ENCODE peak calls at places on chromosome 12, in seven cellular contexts. N is bronchial epithelial cell; B is activated CD4-positive, alpha-beta T cell treated with anti-CD3 and anti-CD28 coated beads, Interleukin-2, amount 50 U/mL, for 4 hours; A is NCI-H1417; P is EL; G is kidney tubule cell; X is memory B cell. V is an unnamed sample.

GRCh38 chr12:48693572-48693971 is 11.5 kb upstream of the KANSL2 start:
- DNase-seq in P (no peak), A (no peak), G (no peak), B (no peak), N (no peak), X (no peak), V (no peak)

GRCh38 chr12:118984206-118984943 is 3.0 kb downstream of the SRRM4 start:
- DNase-seq in B (no peak), P (no peak), X (no peak), A (no peak), G (no peak), N (no peak), V (no peak)

GRCh38 chr12:56995201-56995929 is 11.0 kb downstream of the ZBTB39 start:
- DNase-seq in B (no peak), N (no peak), A (no peak), X (no peak), P (no peak), G (no peak), V (no peak)

GRCh38 chr12:76866726-76867125 is 12.1 kb downstream of the CSRP2 start:
- DNase-seq in G (peak; percentile 61), A (no peak), N (no peak), B (no peak), X (no peak), P (no peak), V (no peak)

GRCh38 chr12:42810006-42810405 is 220.5 kb upstream of the PRICKLE1 start:
- DNase-seq in N (no peak), B (no peak), X (no peak), G (peak; percentile 18), P (peak; percentile 65), A (peak; percentile 48), V (no peak)

GRCh38 chr12:127496255-127496654 is 770.7 kb upstream of the TMEM132C start:
- DNase-seq in B (no peak), A (no peak), G (no peak), P (no peak), N (no peak), X (no peak), V (no peak)

GRCh38 chr12:58298793-58299192 is 357.4 kb downstream of the ATP23 start:
- DNase-seq in X (no peak), B (no peak), A (no peak), G (no peak), N (no peak), P (no peak), V (no peak)

GRCh38 chr12:46438256-46438655 is 65.7 kb upstream of the SLC38A2 start:
- DNase-seq in X (no peak), B (no peak), G (no peak), N (no peak), A (no peak), P (no peak), V (no peak)

GRCh38 chr12:79233341-79233761 is 368.8 kb downstream of the SYT1 start:
- DNase-seq in N (no peak), P (no peak), X (no peak), A (peak; percentile 75), G (no peak), B (no peak), V (no peak)

GRCh38 chr12:67649165-67650126 is 901 bp downstream of the DYRK2 start:
- DNase-seq in X (peak; percentile 20), B (peak; percentile 20), A (peak; percentile 73), P (peak; percentile 23), N (no peak), G (no peak), V (peak; percentile 35)

GRCh38 chr12:27952510-27952909 is 20.0 kb downstream of the PTHLH start:
- DNase-seq in G (no peak), P (no peak), B (no peak), A (peak; percentile 22), N (peak; percentile 16), X (no peak), V (no peak)

GRCh38 chr12:72246370-72246769 is 25.8 kb upstream of the TRHDE start:
- DNase-seq in G (no peak), N (no peak), A (no peak), P (peak; percentile 32), B (no peak), X (no peak), V (no peak)

GRCh38 chr12:53063708-53064612 is 14.1 kb downstream of the TNS2 start:
- DNase-seq in B (no peak), X (no peak), G (no peak), N (no peak), P (no peak), A (peak; percentile 51), V (no peak)

GRCh38 chr12:126770188-126770587 is 1496.8 kb upstream of the TMEM132C start:
- DNase-seq in G (no peak), X (no peak), B (no peak), P (no peak), A (no peak), N (no peak), V (no peak)

GRCh38 chr12:91395628-91396027 is 213.0 kb upstream of the DCN start:
- DNase-seq in A (no peak), N (no peak), P (no peak), B (no peak), G (no peak), X (no peak), V (no peak)

GRCh38 chr12:104877107-104877705 is 80.9 kb downstream of the SLC41A2 start:
- DNase-seq in N (peak; percentile 30), X (peak; percentile 22), G (peak; percentile 15), B (peak; percentile 25), A (peak; percentile 55), P (peak; percentile 38), V (no peak)

GRCh38 chr12:80977356-80977755 is 39.6 kb upstream of the LIN7A start:
- DNase-seq in X (no peak), G (no peak), P (no peak), A (no peak), B (no peak), N (no peak), V (no peak)

GRCh38 chr12:123973552-123974341 is 732 bp downstream of the ZNF664 start:
- DNase-seq in B (no peak), G (peak; percentile 53), A (peak; percentile 81), N (no peak), X (peak; percentile 28), P (peak; percentile 40), V (no peak)

GRCh38 chr12:71160585-71160984 is 2.8 kb upstream of the TSPAN8 start:
- DNase-seq in A (no peak), X (no peak), N (peak; percentile 87), G (peak; percentile 17), B (no peak), P (no peak), V (no peak)

GRCh38 chr12:71804505-71804904 is 35.1 kb upstream of the TBC1D15 start:
- DNase-seq in A (no peak), N (no peak), X (no peak), G (no peak), B (no peak), P (no peak), V (no peak)

GRCh38 chr12:80858356-80858755 is 79.4 kb downstream of the LIN7A start:
- DNase-seq in B (no peak), A (peak; percentile 56), P (peak; percentile 34), X (no peak), N (no peak), G (no peak), V (no peak)

GRCh38 chr12:31206038-31206670 is 119.8 kb downstream of the SINHCAF start:
- DNase-seq in P (peak; percentile 49), N (peak; percentile 100), A (no peak), X (no peak), B (no peak), G (peak; percentile 70), V (no peak)

GRCh38 chr12:82904219-82904795 is 217.6 kb downstream of the TMTC2 start:
- DNase-seq in N (no peak), X (no peak), A (no peak), G (no peak), P (no peak), B (no peak), V (no peak)

GRCh38 chr12:21849878-21850277 is 75.4 kb upstream of the KCNJ8 start:
- DNase-seq in P (no peak), G (no peak), A (peak; percentile 27), X (no peak), B (no peak), N (no peak), V (no peak)

GRCh38 chr12:3141339-3142321 is 64.5 kb downstream of the TSPAN9 start:
- DNase-seq in P (no peak), N (no peak), B (no peak), X (no peak), G (no peak), A (no peak), V (no peak)

GRCh38 chr12:115984607-115985006 is 292.9 kb downstream of the MED13L start:
- DNase-seq in P (no peak), A (peak; percentile 83), N (no peak), B (no peak), G (no peak), X (no peak), V (no peak)

GRCh38 chr12:76158518-76159321 is 74.2 kb upstream of the NAP1L1 start:
- DNase-seq in G (peak; percentile 92), N (peak; percentile 54), P (peak; percentile 90), B (peak; percentile 54), X (peak; percentile 67), A (no peak), V (peak; percentile 41)

GRCh38 chr12:77349703-77350102 is 284.3 kb upstream of the E2F7 start:
- DNase-seq in X (no peak), A (peak; percentile 57), B (no peak), G (no peak), N (no peak), P (no peak), V (no peak)

GRCh38 chr12:75978677-75979076 is 52.9 kb downstream of the PHLDA1 start:
- DNase-seq in B (no peak), A (no peak), P (no peak), N (no peak), G (no peak), X (no peak), V (no peak)

GRCh38 chr12:19895609-19896008 is 456.3 kb downstream of the AEBP2 start:
- DNase-seq in N (no peak), A (no peak), B (no peak), P (no peak), G (no peak), X (no peak), V (no peak)

GRCh38 chr12:63792333-63792732 is 12.6 kb downstream of the RXYLT1 start:
- DNase-seq in B (no peak), X (no peak), G (no peak), A (peak; percentile 97), N (no peak), P (no peak), V (no peak)

GRCh38 chr12:109999983-110000505 is 814 bp downstream of the ANKRD13A start:
- DNase-seq in G (peak; percentile 47), A (peak; percentile 45), N (no peak), P (peak; percentile 34), X (peak; percentile 43), B (no peak), V (no peak)

V was measured in GM12891.